ENCODE peak calls at places on chromosome 12, in four cellular contexts. E is HCT116, Q is PC-3, S is mammary epithelial cell. D is an unnamed sample.

GRCh38 chr12:54376596-54377468 is 7.7 kb downstream of the ZNF385A start:
- DNase-seq in Q (no peak), E (no peak), S (no peak), D (no peak)

GRCh38 chr12:57614948-57615500 is 3.8 kb downstream of the ARHGEF25 start:
- DNase-seq in Q (no peak), S (no peak), E (no peak), D (no peak)

GRCh38 chr12:72368719-72369505 is 96.7 kb downstream of the TRHDE start:
- DNase-seq in Q (no peak), E (no peak), S (no peak), D (no peak)

GRCh38 chr12:111251787-111252186 is 117.1 kb downstream of the PHETA1 start:
- DNase-seq in S (no peak), Q (no peak), E (no peak), D (no peak)

GRCh38 chr12:32273712-32274111 is 125.6 kb upstream of the FGD4 start:
- DNase-seq in Q (no peak), S (no peak), E (no peak), D (peak; percentile 86)

GRCh38 chr12:52358575-52359350 is 8.5 kb downstream of the KRT85 start:
- DNase-seq in E (no peak), S (no peak), Q (peak; percentile 9), D (peak; percentile 58)

GRCh38 chr12:110270125-110270962 is 10.7 kb upstream of the ATP2A2 start:
- DNase-seq in Q (peak; percentile 92), S (peak; percentile 50), E (no peak), D (no peak)

GRCh38 chr12:124434951-124435805 is 132.2 kb downstream of the NCOR2 start:
- DNase-seq in Q (no peak), S (no peak), E (no peak), D (no peak)

GRCh38 chr12:7642876-7643309 is 22.8 kb downstream of the APOBEC1 start:
- DNase-seq in S (no peak), Q (peak; percentile 42), E (peak; percentile 22), D (peak; percentile 48)

GRCh38 chr12:7638764-7639570 is 26.7 kb downstream of the APOBEC1 start:
- DNase-seq in S (peak; percentile 61), Q (peak; percentile 77), E (peak; percentile 69), D (peak; percentile 89)

GRCh38 chr12:7642287-7642686 is 23.4 kb downstream of the APOBEC1 start:
- DNase-seq in E (no peak), Q (no peak), S (no peak), D (no peak)

GRCh38 chr12:7637641-7638040 is 28.1 kb downstream of the APOBEC1 start:
- DNase-seq in S (no peak), Q (no peak), E (no peak), D (no peak)

GRCh38 chr12:7638064-7638763 is 27.5 kb downstream of the APOBEC1 start:
- DNase-seq in S (no peak), E (no peak), Q (no peak), D (peak; percentile 27)
- H3K4me2 ChIP-seq in S (peak overlapping the region; percentile 13), E (peak overlapping the region; percentile 49), Q (peak overlapping the region; percentile 51), D (peak overlapping the region; percentile 76)

GRCh38 chr12:47744778-47745436 is 13.8 kb downstream of the RAPGEF3 start:
- DNase-seq in S (no peak), E (no peak), Q (no peak), D (no peak)

GRCh38 chr12:47742253-47742825 is 16.3 kb downstream of the RAPGEF3 start:
- DNase-seq in S (no peak), Q (peak; percentile 76), E (peak; percentile 26), D (peak; percentile 47)

GRCh38 chr12:47744005-47744651 is 14.6 kb downstream of the RAPGEF3 start:
- DNase-seq in Q (peak; percentile 85), E (peak; percentile 75), S (peak; percentile 73), D (peak; percentile 78)

GRCh38 chr12:47741340-47741703 is 16.0 kb upstream of the ENDOU start:
- DNase-seq in Q (peak; percentile 72), S (peak; percentile 65), E (peak; percentile 27), D (peak; percentile 93)

GRCh38 chr12:47743311-47743860 is 15.3 kb downstream of the RAPGEF3 start:
- DNase-seq in Q (no peak), S (no peak), E (no peak), D (no peak)
- H3K4me2 ChIP-seq in Q (no peak overlapping the region), S (no peak overlapping the region), E (peak overlapping the region; percentile 55), D (no peak overlapping the region)

GRCh38 chr12:15928345-15928744 is 17.2 kb downstream of the DERA start:
- DNase-seq in Q (peak; percentile 64), E (no peak), S (peak; percentile 77), D (no peak)
- H3K4me2 ChIP-seq in Q (peak overlapping the region; percentile 34), E (peak overlapping the region; percentile 13), S (peak overlapping the region; percentile 46), D (no peak overlapping the region)

GRCh38 chr12:66803972-66804371 is 125.1 kb upstream of the GRIP1 start:
- DNase-seq in S (no peak), E (no peak), Q (no peak), D (no peak)
- H3K4me2 ChIP-seq in S (no peak overlapping the region), E (no peak overlapping the region), Q (no peak overlapping the region), D (no peak overlapping the region)

GRCh38 chr12:95532851-95533250 is 18.4 kb downstream of the USP44 start:
- DNase-seq in S (peak; percentile 62), E (no peak), Q (peak; percentile 49), D (no peak)

GRCh38 chr12:95529693-95530225 is 21.5 kb downstream of the USP44 start:
- DNase-seq in Q (no peak), E (no peak), S (no peak), D (no peak)

GRCh38 chr12:95538002-95538401 is 13.3 kb downstream of the USP44 start:
- DNase-seq in S (no peak), E (no peak), Q (no peak), D (no peak)

GRCh38 chr12:95538656-95539055 is 12.6 kb downstream of the USP44 start:
- DNase-seq in E (no peak), Q (no peak), S (no peak), D (no peak)

GRCh38 chr12:95533985-95534384 is 17.3 kb downstream of the USP44 start:
- DNase-seq in E (no peak), S (no peak), Q (no peak), D (no peak)
- H3K4me2 ChIP-seq in E (peak overlapping the region; percentile 54), S (no peak overlapping the region), Q (no peak overlapping the region), D (no peak overlapping the region)

DNA sequence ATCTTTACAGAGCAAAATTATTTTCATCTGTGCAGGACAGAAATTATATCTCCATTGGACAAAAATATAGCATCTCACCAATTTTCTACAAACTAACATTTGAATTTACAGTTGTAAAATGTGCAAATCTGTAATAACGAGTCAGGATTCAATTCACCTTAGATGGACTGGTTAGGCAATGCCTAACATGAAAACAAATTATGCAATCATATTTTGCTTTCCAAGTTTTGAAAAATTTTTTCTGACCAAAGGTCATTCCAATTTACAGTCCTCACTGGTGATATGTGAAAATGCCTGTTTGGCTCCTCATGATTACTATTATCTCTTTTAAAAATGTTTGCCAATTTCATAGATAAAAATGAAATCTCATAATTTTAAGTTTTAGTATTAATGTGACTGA is 6.5 kb upstream of the CPM start:
- DNase-seq in E (no peak), Q (no peak), S (no peak), D (no peak)
- H3K4me2 ChIP-seq in E (no peak overlapping the region), Q (no peak overlapping the region), S (no peak overlapping the region), D (no peak overlapping the region)

DNA sequence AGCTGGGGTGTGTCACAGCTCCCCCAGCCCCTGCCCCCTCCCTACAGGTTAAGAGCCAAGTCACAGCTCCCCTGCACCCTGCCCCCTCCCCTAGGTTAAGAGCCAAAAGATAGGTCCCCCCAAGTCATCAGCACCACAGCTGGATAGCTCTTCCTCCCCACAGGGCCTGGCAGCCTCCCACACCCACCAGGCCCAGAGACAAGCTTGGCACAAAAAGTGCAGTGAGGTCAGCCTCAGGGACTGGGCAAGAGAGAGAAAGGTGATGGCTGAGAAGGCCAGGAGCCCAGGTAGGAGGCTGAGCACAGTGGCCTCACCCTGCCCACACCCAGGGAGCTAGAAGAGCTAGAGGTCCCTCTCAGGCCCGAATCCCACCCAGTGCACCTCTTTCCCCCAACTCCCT is 8.7 kb downstream of the ITGA7 start:
- DNase-seq in E (no peak), S (no peak), Q (no peak), D (no peak)
- H3K4me2 ChIP-seq in E (no peak overlapping the region), S (no peak overlapping the region), Q (no peak overlapping the region), D (no peak overlapping the region)

D was measured in MM.1S.